ENCODE peak calls at places on chromosomes 11 and 22, in four cellular contexts. T is NCI-H1417; D is mesenchymal stem cell; O is activated CD4-positive, alpha-beta T cell treated with anti-CD3 and anti-CD28 coated beads, Interleukin-2, amount 50 U/mL, for 24 hours. H is an unnamed sample.

GRCh38 chr11:78253797-78254196 is 65.1 kb downstream of the USP35 start:
- DNase-seq in O (no peak), D (no peak), T (no peak), H (no peak)

GRCh38 chr11:87645626-87646025 is 529.6 kb downstream of the RAB38 start:
- DNase-seq in O (no peak), T (no peak), D (no peak), H (no peak)

GRCh38 chr22:35330258-35330861 is 30.7 kb downstream of the TOM1 start:
- DNase-seq in T (no peak), D (peak; percentile 94), O (peak; percentile 65), H (peak; percentile 97)

GRCh38 chr22:30408388-30409101 is 11.7 kb downstream of the SEC14L2 start:
- DNase-seq in T (no peak), D (peak; percentile 67), O (no peak), H (peak; percentile 38)

GRCh38 chr11:66936326-66936725 is 21.9 kb downstream of the PC start:
- DNase-seq in D (peak; percentile 73), O (no peak), T (no peak), H (peak; percentile 93)

GRCh38 chr11:12279672-12280108 is 97.7 kb upstream of the PARVA start:
- DNase-seq in D (no peak), O (no peak), T (no peak), H (no peak)

GRCh38 chr11:116732740-116733385 is 39.9 kb downstream of the BUD13 start:
- DNase-seq in D (peak; percentile 70), O (peak; percentile 46), T (peak; percentile 32), H (peak; percentile 62)

GRCh38 chr11:2990617-2991476 is 1.3 kb downstream of the NAP1L4 start:
- DNase-seq in O (peak; percentile 46), D (peak; percentile 34), T (peak; percentile 43), H (peak; percentile 19)

GRCh38 chr22:39297490-39298193 is 21.8 kb downstream of the RPL3 start:
- DNase-seq in T (peak; percentile 57), O (no peak), D (peak; percentile 26), H (no peak)

GRCh38 chr22:36201630-36202312 is at the start of gene APOL4:
- DNase-seq in T (peak; percentile 2), D (no peak), O (no peak), H (peak; percentile 40)

GRCh38 chr11:72078477-72078876 is 1.9 kb downstream of the NUMA1 start:
- DNase-seq in T (no peak), O (no peak), D (no peak), H (peak; percentile 40)

GRCh38 chr11:60700689-60701508 is 1.5 kb downstream of the MS4A8 start:
- DNase-seq in O (no peak), D (no peak), T (peak; percentile 89), H (no peak)

GRCh38 chr11:14611939-14612338 is 31.7 kb upstream of the PDE3B start:
- DNase-seq in T (no peak), D (no peak), O (no peak), H (no peak)

GRCh38 chr22:23144926-23145906 is at the start of gene RAB36:
- DNase-seq in O (peak; percentile 78), T (peak; percentile 95), D (peak; percentile 96), H (peak; percentile 98)

GRCh38 chr22:49946612-49947295 is 13.8 kb upstream of the PIM3 start:
- DNase-seq in O (no peak), D (no peak), T (no peak), H (no peak)

GRCh38 chr22:48301421-48301820 is 1526.3 kb downstream of the BRD1 start:
- DNase-seq in O (no peak), D (no peak), T (no peak), H (no peak)

GRCh38 chr22:36362819-36363377 is 24.9 kb downstream of the MYH9 start:
- DNase-seq in T (no peak), D (peak; percentile 60), O (no peak), H (no peak)

GRCh38 chr11:14393889-14394288 is 34.9 kb upstream of the RRAS2 start:
- DNase-seq in D (no peak), T (no peak), O (no peak), H (no peak)

GRCh38 chr22:28002863-28003565 is 84.0 kb upstream of the PITPNB start:
- DNase-seq in D (no peak), T (no peak), O (no peak), H (peak; percentile 32)

GRCh38 chr11:68168694-68169093 is 44.4 kb downstream of the KMT5B start:
- DNase-seq in O (no peak), D (no peak), T (no peak), H (no peak)

GRCh38 chr11:107606122-107606521 is 15.2 kb downstream of the ELMOD1 start:
- DNase-seq in T (no peak), O (no peak), D (no peak), H (no peak)

GRCh38 chr11:107651672-107652071 is 60.2 kb downstream of the SLN start:
- DNase-seq in T (no peak), O (no peak), D (peak; percentile 14), H (no peak)

GRCh38 chr11:109037856-109038780 is 373.2 kb downstream of the DDX10 start:
- DNase-seq in T (no peak), O (no peak), D (no peak), H (peak; percentile 44)

GRCh38 chr22:39449708-39450107 is 7.1 kb upstream of the MGAT3 start:
- DNase-seq in D (no peak), T (no peak), O (no peak), H (no peak)

GRCh38 chr11:117855452-117855851 is 21.0 kb downstream of the FXYD6 start:
- DNase-seq in D (no peak), T (no peak), O (no peak), H (no peak)

GRCh38 chr11:40338739-40339138 is 1120.7 kb downstream of the LRRC4C start:
- DNase-seq in T (no peak), D (peak; percentile 70), O (no peak), H (peak; percentile 47)

GRCh38 chr22:46902998-46903916 is 140.8 kb downstream of the TBC1D22A start:
- DNase-seq in D (no peak), O (no peak), T (no peak), H (no peak)

GRCh38 chr11:64246874-64247728 is at the start of gene PPP1R14B:
- DNase-seq in T (peak; percentile 87), D (peak; percentile 94), O (peak; percentile 71), H (peak; percentile 83)

GRCh38 chr11:58927393-58928081 is 11.8 kb upstream of the GLYATL1 start:
- DNase-seq in O (no peak), T (peak; percentile 55), D (peak; percentile 47), H (no peak)

GRCh38 chr11:11396290-11397042 is 43.4 kb upstream of the CSNK2A3 start:
- DNase-seq in D (peak; percentile 96), O (no peak), T (no peak), H (peak; percentile 89)

GRCh38 chr11:48087974-48088681 is 107.8 kb downstream of the PTPRJ start:
- DNase-seq in T (peak; percentile 85), D (no peak), O (no peak), H (no peak)

H was measured in fibroblast of villous mesenchyme.